ENCODE peak calls at places on chromosomes 4 and X, in four cellular contexts. One of them, this sample, is unnamed.

GRCh38 chrX:72121381-72121780 is 10.3 kb downstream of the RTL5 start:
- DNase-seq in hepatocyte: no peak
- DNase-seq in PC-3: peak; percentile 85
- DNase-seq in left ventricle myocardium inferior: peak; percentile 60
- DNase-seq in this sample: peak; percentile 32

GRCh38 chrX:110394653-110395052 is 36.0 kb downstream of the RTL9 start:
- DNase-seq in hepatocyte: peak; percentile 39
- DNase-seq in PC-3: peak; percentile 87
- DNase-seq in left ventricle myocardium inferior: no peak
- DNase-seq in this sample: no peak

GRCh38 chr4:122117743-122118142 is 34.4 kb upstream of the BLTP1 start:
- DNase-seq in hepatocyte: no peak
- DNase-seq in PC-3: no peak
- DNase-seq in left ventricle myocardium inferior: no peak
- DNase-seq in this sample: peak; percentile 5

GRCh38 chr4:665381-665750 is 8.7 kb downstream of the ATP5ME start:
- DNase-seq in hepatocyte: no peak
- DNase-seq in PC-3: no peak
- DNase-seq in left ventricle myocardium inferior: no peak
- DNase-seq in this sample: no peak

GRCh38 chrX:261167-261857 is 19.9 kb upstream of the PLCXD1 start:
- DNase-seq in hepatocyte: peak; percentile 51
- DNase-seq in PC-3: peak; percentile 67
- DNase-seq in left ventricle myocardium inferior: no peak
- DNase-seq in this sample: no peak

GRCh38 chr4:183257808-183258207 is 62.3 kb downstream of the CLDN22 start:
- DNase-seq in hepatocyte: no peak
- DNase-seq in PC-3: no peak
- DNase-seq in left ventricle myocardium inferior: no peak
- DNase-seq in this sample: no peak

GRCh38 chrX:134931550-134931949 is 59.2 kb upstream of the SMIM10 start:
- DNase-seq in hepatocyte: no peak
- DNase-seq in PC-3: peak; percentile 45
- DNase-seq in left ventricle myocardium inferior: no peak
- DNase-seq in this sample: no peak

GRCh38 chrX:39613997-39614679 is 483.6 kb downstream of the BCOR start:
- DNase-seq in hepatocyte: peak; percentile 26
- DNase-seq in PC-3: no peak
- DNase-seq in left ventricle myocardium inferior: no peak
- DNase-seq in this sample: no peak

GRCh38 chr4:55398461-55398860 is 2.7 kb downstream of the TMEM165 start:
- DNase-seq in hepatocyte: peak; percentile 37
- DNase-seq in PC-3: peak; percentile 74
- DNase-seq in left ventricle myocardium inferior: no peak
- DNase-seq in this sample: no peak

GRCh38 chr4:127425911-127426310 is 206.8 kb upstream of the INTU start:
- DNase-seq in hepatocyte: no peak
- DNase-seq in PC-3: no peak
- DNase-seq in left ventricle myocardium inferior: no peak
- DNase-seq in this sample: no peak

GRCh38 chrX:17654116-17654515 is 83.2 kb upstream of the SCML1 start:
- DNase-seq in hepatocyte: no peak
- DNase-seq in PC-3: no peak
- DNase-seq in left ventricle myocardium inferior: no peak
- DNase-seq in this sample: no peak

GRCh38 chr4:40264497-40264896 is 67.7 kb downstream of the RHOH start:
- DNase-seq in hepatocyte: peak; percentile 37
- DNase-seq in PC-3: no peak
- DNase-seq in left ventricle myocardium inferior: no peak
- DNase-seq in this sample: no peak

GRCh38 chrX:133265331-133265730 is 47.2 kb upstream of the TFDP3 start:
- DNase-seq in hepatocyte: no peak
- DNase-seq in PC-3: no peak
- DNase-seq in left ventricle myocardium inferior: no peak
- DNase-seq in this sample: no peak

GRCh38 chr4:184503869-184504300 is 29.5 kb upstream of the IRF2 start:
- DNase-seq in hepatocyte: no peak
- DNase-seq in PC-3: no peak
- DNase-seq in left ventricle myocardium inferior: no peak
- DNase-seq in this sample: no peak

GRCh38 chr4:184498598-184498997 is 24.2 kb upstream of the IRF2 start:
- DNase-seq in hepatocyte: no peak
- DNase-seq in PC-3: no peak
- DNase-seq in left ventricle myocardium inferior: no peak
- DNase-seq in this sample: no peak

GRCh38 chr4:184506527-184507121 is 32.3 kb upstream of the IRF2 start:
- DNase-seq in hepatocyte: no peak
- DNase-seq in PC-3: peak; percentile 20
- DNase-seq in left ventricle myocardium inferior: no peak
- DNase-seq in this sample: no peak

DNA sequence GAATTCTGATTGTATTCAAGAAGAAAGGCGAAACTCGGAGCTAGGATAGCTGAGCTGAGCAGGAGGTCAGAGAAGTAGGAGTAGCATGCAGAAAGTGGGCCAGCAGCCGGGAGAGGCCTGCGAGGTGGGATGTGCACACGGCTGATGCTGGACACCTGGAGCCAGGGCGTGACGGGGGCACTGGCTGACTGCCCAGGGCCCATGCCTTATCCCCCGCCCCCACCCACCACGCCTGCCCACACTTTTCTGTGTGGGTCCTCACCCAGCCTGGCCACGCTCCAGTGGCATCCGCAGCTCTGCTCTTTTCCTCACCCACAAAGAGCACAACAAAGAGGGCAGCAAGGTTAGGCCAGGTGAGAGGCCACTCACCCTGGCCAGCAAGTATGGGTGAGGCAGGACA is 30.0 kb upstream of the IRF2 start:
- DNase-seq in hepatocyte: no peak
- DNase-seq in PC-3: no peak
- DNase-seq in left ventricle myocardium inferior: no peak
- DNase-seq in this sample: no peak
- H3K4me3 ChIP-seq in hepatocyte: no peak overlapping the region
- H3K4me3 ChIP-seq in PC-3: no peak overlapping the region
- H3K4me3 ChIP-seq in left ventricle myocardium inferior: no peak overlapping the region
- H3K4me3 ChIP-seq in this sample: no peak overlapping the region

GRCh38 chrX:46573331-46573895 is at the start of gene CHST7:
- DNase-seq in hepatocyte: peak; percentile 68
- DNase-seq in PC-3: peak; percentile 76
- DNase-seq in left ventricle myocardium inferior: peak; percentile 81
- DNase-seq in this sample: no peak
- TF ChIP-seq CTCF in hepatocyte: peak; percentile 28
- TF ChIP-seq CTCF in PC-3: peak; percentile 56
- TF ChIP-seq CTCF in left ventricle myocardium inferior: peak; percentile 41
- TF ChIP-seq CTCF in this sample: peak; percentile 42

GRCh38 chrX:153688534-153688899 is 791 bp downstream of the SLC6A8 start:
- DNase-seq in hepatocyte: no peak
- DNase-seq in PC-3: no peak
- DNase-seq in left ventricle myocardium inferior: no peak
- DNase-seq in this sample: no peak
- H3K4me3 ChIP-seq in hepatocyte: peak overlapping the region; percentile 13
- H3K4me3 ChIP-seq in PC-3: peak overlapping the region; percentile 64
- H3K4me3 ChIP-seq in left ventricle myocardium inferior: peak overlapping the region; percentile 66
- H3K4me3 ChIP-seq in this sample: peak overlapping the region; percentile 32

DNA sequence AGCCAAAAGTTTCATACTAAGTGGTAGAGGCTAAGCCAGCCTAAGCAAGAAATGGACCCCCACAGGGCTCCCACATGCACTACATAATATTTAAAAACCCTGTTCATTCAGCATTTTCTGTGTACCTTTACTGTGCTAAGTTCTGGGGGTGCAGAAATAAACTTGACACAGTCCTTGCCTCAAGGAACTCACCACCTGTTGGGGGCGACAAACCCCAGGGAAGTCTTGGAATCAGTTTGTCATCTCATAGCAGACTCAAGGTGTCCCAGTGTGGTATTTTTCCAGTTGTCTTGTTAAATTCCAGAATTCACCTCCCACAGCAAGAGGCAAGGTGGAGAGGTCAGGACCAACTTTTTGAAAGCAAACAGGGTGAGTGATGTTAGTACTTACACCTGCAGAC is 43.1 kb downstream of the ATG4A start:
- DNase-seq in hepatocyte: no peak
- DNase-seq in PC-3: no peak
- DNase-seq in left ventricle myocardium inferior: no peak
- DNase-seq in this sample: no peak
- TF ChIP-seq CTCF in hepatocyte: no peak
- TF ChIP-seq CTCF in PC-3: peak; percentile 39
- TF ChIP-seq CTCF in left ventricle myocardium inferior: no peak
- TF ChIP-seq CTCF in this sample: no peak

DNA sequence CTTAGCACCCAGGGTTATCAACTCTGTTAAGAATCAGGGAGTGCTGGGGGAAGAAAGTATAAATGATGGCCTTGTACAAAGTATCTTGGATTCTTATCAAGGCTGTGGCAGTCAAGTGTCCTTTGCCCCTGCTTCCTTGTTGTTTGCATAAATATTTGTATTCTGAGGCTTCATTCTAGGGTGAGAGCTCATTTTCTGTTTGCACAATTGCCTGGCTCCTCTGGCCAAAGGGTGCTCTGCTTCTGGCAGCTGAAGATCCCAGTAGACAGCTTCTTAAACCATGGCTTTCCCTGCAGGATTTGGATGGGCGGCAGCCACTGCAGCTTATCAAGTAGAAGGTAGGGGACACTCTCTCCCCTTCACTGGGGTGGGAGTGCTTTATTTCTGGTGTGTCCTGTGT is at the start of gene GBA3:
- DNase-seq in hepatocyte: peak; percentile 31
- DNase-seq in PC-3: no peak
- DNase-seq in left ventricle myocardium inferior: no peak
- DNase-seq in this sample: no peak
- H3K4me3 ChIP-seq in hepatocyte: no peak within 1 kb of the TSS
- H3K4me3 ChIP-seq in PC-3: no peak within 1 kb of the TSS
- H3K4me3 ChIP-seq in left ventricle myocardium inferior: no peak within 1 kb of the TSS
- H3K4me3 ChIP-seq in this sample: no peak within 1 kb of the TSS